ENCODE peak calls at places on chromosomes 2 and 18, in five cellular contexts. R, M, Q, O and W are unnamed samples.

GRCh38 chr18:26642461-26643348 is 94.4 kb upstream of the KCTD1 start:
- DNase-seq in R (no peak), M (no peak), Q (no peak), O (no peak), W (no peak)

GRCh38 chr2:117128471-117128870 is 686.0 kb upstream of the DDX18 start:
- DNase-seq in R (no peak), M (no peak), Q (no peak), O (no peak), W (no peak)

GRCh38 chr2:173631123-173631450 is 276.4 kb downstream of the CDCA7 start:
- DNase-seq in R (peak; percentile 4), M (no peak), Q (no peak), O (no peak), W (no peak)

GRCh38 chr2:71254776-71255175 is 27.9 kb upstream of the PAIP2B start:
- DNase-seq in R (no peak), M (no peak), Q (no peak), O (no peak), W (peak; percentile 59)

GRCh38 chr2:133523406-133523805 is 44.9 kb downstream of the NCKAP5 start:
- DNase-seq in R (no peak), M (no peak), Q (no peak), O (no peak), W (no peak)

GRCh38 chr2:62014102-62014501 is 108.6 kb downstream of the COMMD1 start:
- DNase-seq in R (peak; percentile 94), M (no peak), Q (peak; percentile 61), O (no peak), W (no peak)

GRCh38 chr2:236167297-236168109 is 683 bp downstream of the GBX2 start:
- DNase-seq in R (no peak), M (no peak), Q (no peak), O (no peak), W (no peak)

GRCh38 chr18:36835927-36836326 is 7.0 kb downstream of the KIAA1328 start:
- DNase-seq in R (no peak), M (no peak), Q (no peak), O (no peak), W (no peak)

GRCh38 chr2:168671932-168672331 is 130.5 kb upstream of the NOSTRIN start:
- DNase-seq in R (no peak), M (no peak), Q (no peak), O (no peak), W (no peak)

GRCh38 chr2:25043241-25043867 is 1.5 kb downstream of the EFR3B start:
- DNase-seq in R (no peak), M (no peak), Q (no peak), O (peak; percentile 6), W (no peak)